ENCODE peak calls at places on chromosomes 6 and 20, in five cellular contexts. W is Peyer's patch, A is mammary epithelial cell, S is NB4, X is AG09309. Q is an unnamed sample.

GRCh38 chr20:11588875-11589274 is 328.8 kb upstream of the BTBD3 start:
- DNase-seq in W (no peak), A (no peak), S (no peak), X (no peak), Q (no peak)

GRCh38 chr6:129774697-129775447 is 64.9 kb upstream of the ARHGAP18 start:
- DNase-seq in W (peak), A (peak), S (peak), X (peak), Q (peak)

GRCh38 chr6:53041356-53041755 is 23.8 kb upstream of the FBXO9 start:
- DNase-seq in W (no peak), A (no peak), S (no peak), X (no peak), Q (no peak)

GRCh38 chr6:3749390-3749978 is 2.0 kb downstream of the PXDC1 start:
- DNase-seq in W (peak), A (peak), S (no peak), X (no peak), Q (peak)

GRCh38 chr20:35171753-35172433 is at the start of gene PROCR:
- DNase-seq in W (peak), A (peak), S (peak), X (peak), Q (peak)

GRCh38 chr6:125558451-125558850 is 191.0 kb upstream of the HEY2 start:
- DNase-seq in W (no peak), A (no peak), S (no peak), X (no peak), Q (no peak)

GRCh38 chr6:11585426-11586016 is 48.0 kb downstream of the TMEM170B start:
- DNase-seq in W (no peak), A (peak), S (peak), X (no peak), Q (peak)

GRCh38 chr6:117924708-117925107 is 17.6 kb downstream of the SLC35F1 start:
- DNase-seq in W (no peak), A (no peak), S (no peak), X (no peak), Q (no peak)

GRCh38 chr6:160306284-160306683 is 41.9 kb upstream of the SLC22A3 start:
- DNase-seq in W (no peak), A (no peak), S (no peak), X (no peak), Q (no peak)

GRCh38 chr20:22949710-22950109 is 85.4 kb upstream of the SSTR4 start:
- DNase-seq in W (no peak), A (peak), S (no peak), X (no peak), Q (peak)

GRCh38 chr6:33280539-33280938 is 3.6 kb downstream of the B3GALT4 start:
- DNase-seq in W (no peak), A (no peak), S (peak), X (no peak), Q (no peak)

GRCh38 chr6:108167449-108167903 is 1.7 kb downstream of the NR2E1 start:
- DNase-seq in W (no peak), A (no peak), S (no peak), X (no peak), Q (no peak)

GRCh38 chr6:4812068-4812467 is 35.9 kb downstream of the CDYL start:
- DNase-seq in W (no peak), A (no peak), S (peak), X (no peak), Q (peak)

GRCh38 chr6:73585566-73586415 is 65.0 kb upstream of the EEF1A1 start:
- DNase-seq in W (peak), A (peak), S (peak), X (peak), Q (peak)

GRCh38 chr20:38114353-38114791 is 50.7 kb downstream of the TGM2 start:
- DNase-seq in W (peak), A (no peak), S (no peak), X (no peak), Q (peak)

GRCh38 chr20:44633872-44634600 is 17.5 kb downstream of the ADA start:
- DNase-seq in W (no peak), A (no peak), S (no peak), X (no peak), Q (no peak)

GRCh38 chr6:56767435-56767834 is 124.7 kb upstream of the DST start:
- DNase-seq in W (no peak), A (no peak), S (no peak), X (no peak), Q (no peak)

GRCh38 chr6:56766806-56767178 is 124.1 kb upstream of the DST start:
- DNase-seq in W (no peak), A (peak), S (no peak), X (peak), Q (peak)

GRCh38 chr6:56766139-56766805 is 123.6 kb upstream of the DST start:
- DNase-seq in W (no peak), A (no peak), S (no peak), X (no peak), Q (no peak)

GRCh38 chr6:56764081-56764566 is 121.4 kb upstream of the DST start:
- DNase-seq in W (no peak), A (peak), S (peak), X (no peak), Q (peak)

DNA sequence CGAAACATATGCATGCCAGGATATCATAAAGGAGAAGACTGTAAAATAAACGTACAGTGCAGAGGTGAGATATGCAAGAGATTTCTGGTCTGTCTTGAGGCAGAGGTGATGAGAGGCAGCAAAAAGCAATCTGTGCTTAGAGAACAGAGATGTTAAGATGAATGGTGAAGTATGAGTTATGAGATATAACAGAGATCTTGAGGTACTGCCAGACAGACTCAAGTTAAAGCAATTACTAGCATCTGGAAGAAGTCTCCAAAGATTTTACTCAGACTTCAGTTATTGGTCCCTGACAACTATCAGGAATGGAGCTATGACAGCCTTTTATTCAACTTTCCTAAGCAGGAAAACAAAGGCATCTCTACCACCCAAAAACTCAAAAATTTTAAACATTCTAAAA is 122.8 kb upstream of the DST start:
- DNase-seq in W (no peak), A (no peak), S (no peak), X (no peak), Q (no peak)
- H3K4me3 ChIP-seq in W (no peak), A (no peak), S (no peak), X (no peak), Q (no peak)

GRCh38 chr6:104601008-104601745 is 258.5 kb downstream of the HACE1 start:
- DNase-seq in W (no peak), A (no peak), S (no peak), X (no peak), Q (no peak)
- TF ChIP-seq CTCF in W (no peak), A (no peak), S (no peak), X (no peak), Q (no peak)

GRCh38 chr6:141309295-141309694 is 823.4 kb upstream of the GJE1 start:
- DNase-seq in W (no peak), A (no peak), S (peak), X (no peak), Q (peak)

GRCh38 chr6:141316236-141316635 is 816.5 kb upstream of the GJE1 start:
- DNase-seq in W (no peak), A (no peak), S (no peak), X (no peak), Q (no peak)

GRCh38 chr6:141313986-141314385 is 818.7 kb upstream of the GJE1 start:
- DNase-seq in W (no peak), A (peak), S (no peak), X (no peak), Q (no peak)
- H3K4me3 ChIP-seq in W (no peak), A (no peak), S (no peak), X (no peak), Q (no peak)

GRCh38 chr6:17413313-17413750 is 19.9 kb downstream of the CAP2 start:
- DNase-seq in W (no peak), A (peak), S (no peak), X (no peak), Q (peak)
- TF ChIP-seq CTCF in W (no peak), A (no peak), S (no peak), X (no peak), Q (no peak)

GRCh38 chr6:56693246-56693607 is 50.5 kb upstream of the DST start:
- DNase-seq in W (peak), A (peak), S (no peak), X (peak), Q (peak)
- H3K4me3 ChIP-seq in W (peak), A (no peak), S (no peak), X (no peak), Q (no peak)

DNA sequence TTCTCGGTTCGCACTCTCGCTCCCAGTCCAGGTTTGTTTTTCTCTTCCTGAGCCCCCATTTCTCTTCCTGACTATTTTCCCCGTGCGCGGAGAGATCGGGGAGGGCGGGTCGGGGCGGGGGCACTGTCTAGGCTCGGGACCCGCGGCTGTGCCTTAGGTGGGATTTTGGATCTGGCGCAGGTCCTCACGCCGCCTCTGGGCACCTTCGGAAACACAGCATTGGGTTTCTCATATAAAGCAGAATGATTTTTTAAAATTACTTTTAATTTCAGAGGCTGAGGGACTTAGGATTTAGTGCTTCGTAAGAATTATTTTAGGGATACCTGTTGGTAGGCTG is 324 bp downstream of the STX11 start:
- DNase-seq in W (peak), A (peak), S (peak), X (no peak), Q (no peak)
- TF ChIP-seq CTCF in W (peak), A (no peak), S (peak), X (peak), Q (peak)

DNA sequence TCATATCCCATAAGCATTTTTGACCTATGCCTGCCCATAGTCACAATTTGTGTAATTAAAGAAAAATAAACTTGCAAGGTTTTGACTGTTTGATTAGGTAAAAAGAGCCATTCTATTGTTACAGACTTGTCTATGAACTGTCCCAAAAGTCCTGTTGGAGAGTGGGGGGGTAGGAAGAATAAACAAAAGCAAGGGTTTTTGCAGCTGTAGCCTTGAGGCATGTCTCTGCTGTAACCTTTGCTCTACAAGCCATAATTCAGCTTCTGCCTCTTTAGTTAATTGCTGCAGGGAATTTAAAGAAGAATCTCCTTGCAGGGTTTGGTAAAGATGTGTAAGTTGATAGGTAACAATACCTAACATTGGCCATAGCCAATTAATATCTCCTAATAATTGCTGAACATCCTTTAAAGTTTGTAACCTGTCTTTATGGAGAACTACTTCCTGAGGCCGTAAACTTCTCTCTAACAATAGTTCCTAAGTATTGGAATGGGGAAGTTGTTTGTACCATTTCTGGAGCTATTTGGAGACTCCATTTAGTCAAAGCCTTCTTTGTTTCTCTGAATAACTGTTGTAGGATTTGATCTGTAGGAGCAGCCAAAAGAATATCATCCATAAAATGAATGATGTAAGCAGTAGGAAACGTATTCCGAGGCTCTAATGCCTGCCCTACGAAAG is 7.9 kb upstream of the ABHD12 start:
- DNase-seq in W (no peak), A (no peak), S (no peak), X (no peak), Q (no peak)
- H3K4me3 ChIP-seq in W (no peak), A (no peak), S (no peak), X (no peak), Q (no peak)